ENCODE peak calls at places on chromosomes 3 and 15, in six cellular contexts. N is left ventricle myocardium inferior, C is ovary, E is heart left ventricle, U is IMR-90, D is Peyer's patch. H is an unnamed sample.

GRCh38 chr3:141093971-141094401 is 42.8 kb downstream of the SPSB4 start:
- DNase-seq in N (peak), C (peak), E (peak), U (no peak), D (no peak), H (peak)

GRCh38 chr3:123027292-123028232 is at the start of gene SEMA5B:
- DNase-seq in N (peak), C (peak), E (peak), U (no peak), D (peak), H (peak)

GRCh38 chr3:89025185-89025584 is 82.2 kb upstream of the EPHA3 start:
- DNase-seq in N (no peak), C (no peak), E (no peak), U (no peak), D (no peak), H (peak)

GRCh38 chr15:92667291-92667904 is 11.8 kb upstream of the FAM174B start:
- DNase-seq in N (no peak), C (peak), E (no peak), U (no peak), D (no peak), H (no peak)

GRCh38 chr3:38004415-38005075 is 14.0 kb downstream of the VILL start:
- DNase-seq in N (peak), C (peak), E (peak), U (peak), D (peak), H (peak)

GRCh38 chr15:63736287-63736686 is 97.5 kb downstream of the HERC1 start:
- DNase-seq in N (no peak), C (no peak), E (no peak), U (no peak), D (no peak), H (no peak)

GRCh38 chr3:139564290-139564861 is 24.8 kb upstream of the RBP1 start:
- DNase-seq in N (no peak), C (peak), E (no peak), U (no peak), D (no peak), H (peak)

GRCh38 chr3:138939563-138940241 is 7.2 kb downstream of the FOXL2 start:
- DNase-seq in N (no peak), C (peak), E (no peak), U (no peak), D (no peak), H (no peak)

GRCh38 chr3:150005243-150006102 is 34.8 kb upstream of the PFN2 start:
- DNase-seq in N (no peak), C (no peak), E (no peak), U (peak), D (no peak), H (peak)

GRCh38 chr3:131421957-131422498 is 40.5 kb downstream of the NUDT16 start:
- DNase-seq in N (no peak), C (no peak), E (no peak), U (no peak), D (no peak), H (peak)

GRCh38 chr3:155153242-155154186 is 73.4 kb downstream of the MME start:
- DNase-seq in N (no peak), C (no peak), E (no peak), U (no peak), D (no peak), H (no peak)

GRCh38 chr15:78392430-78392829 is 45.6 kb upstream of the IREB2 start:
- DNase-seq in N (no peak), C (no peak), E (no peak), U (no peak), D (peak), H (no peak)

GRCh38 chr3:126158016-126158911 is 22.1 kb downstream of the ALDH1L1 start:
- DNase-seq in N (no peak), C (no peak), E (no peak), U (no peak), D (no peak), H (no peak)

GRCh38 chr15:44033894-44034293 is 161.2 kb downstream of the FRMD5 start:
- DNase-seq in N (no peak), C (no peak), E (no peak), U (peak), D (no peak), H (peak)

GRCh38 chr15:40069178-40070165 is 30.5 kb upstream of the SRP14 start:
- DNase-seq in N (peak), C (peak), E (peak), U (no peak), D (peak), H (peak)

GRCh38 chr3:183430325-183430957 is 2.0 kb upstream of the MCF2L2 start:
- DNase-seq in N (no peak), C (no peak), E (no peak), U (no peak), D (no peak), H (no peak)

GRCh38 chr15:70195171-70195807 is 97.6 kb upstream of the TLE3 start:
- DNase-seq in N (no peak), C (no peak), E (no peak), U (no peak), D (no peak), H (no peak)

GRCh38 chr15:38795471-38796245 is 231.0 kb upstream of the RASGRP1 start:
- DNase-seq in N (no peak), C (no peak), E (no peak), U (peak), D (no peak), H (no peak)

GRCh38 chr3:66656608-66657007 is 155.8 kb upstream of the LRIG1 start:
- DNase-seq in N (no peak), C (no peak), E (no peak), U (no peak), D (no peak), H (no peak)

GRCh38 chr3:161016417-161017313 is 88.5 kb downstream of the B3GALNT1 start:
- DNase-seq in N (no peak), C (no peak), E (no peak), U (no peak), D (no peak), H (no peak)

GRCh38 chr15:60006203-60006782 is 2.2 kb downstream of the FOXB1 start:
- DNase-seq in N (no peak), C (peak), E (no peak), U (peak), D (peak), H (peak)

GRCh38 chr3:181610973-181611265 is 100.8 kb upstream of the SOX2 start:
- DNase-seq in N (no peak), C (no peak), E (no peak), U (no peak), D (no peak), H (no peak)

GRCh38 chr3:133058831-133059230 is 20.6 kb downstream of the TMEM108 start:
- DNase-seq in N (no peak), C (no peak), E (no peak), U (no peak), D (no peak), H (no peak)

GRCh38 chr3:143120716-143121239 is 1.2 kb downstream of the CHST2 start:
- DNase-seq in N (no peak), C (peak), E (no peak), U (peak), D (peak), H (peak)

GRCh38 chr3:52044869-52045616 is 11.3 kb downstream of the DUSP7 start:
- DNase-seq in N (no peak), C (no peak), E (no peak), U (no peak), D (no peak), H (no peak)

GRCh38 chr15:83288381-83288801 is 3.9 kb upstream of the BNC1 start:
- DNase-seq in N (no peak), C (no peak), E (no peak), U (no peak), D (no peak), H (no peak)

GRCh38 chr3:70231224-70231623 is 81.2 kb downstream of the MDFIC2 start:
- DNase-seq in N (no peak), C (no peak), E (no peak), U (no peak), D (no peak), H (no peak)

GRCh38 chr3:141875893-141876380 is 506 bp upstream of the ATP1B3 start:
- DNase-seq in N (peak), C (peak), E (peak), U (peak), D (peak), H (peak)

GRCh38 chr15:88606437-88606794 is 14.7 kb upstream of the AEN start:
- DNase-seq in N (no peak), C (no peak), E (no peak), U (no peak), D (no peak), H (no peak)

GRCh38 chr15:31098953-31099740 is 2.4 kb downstream of the TRPM1 start:
- DNase-seq in N (no peak), C (no peak), E (no peak), U (no peak), D (no peak), H (no peak)

GRCh38 chr3:157063926-157064325 is 96.0 kb downstream of the CCNL1 start:
- DNase-seq in N (no peak), C (no peak), E (no peak), U (peak), D (no peak), H (peak)

GRCh38 chr3:125381743-125382142 is 6.6 kb upstream of the ZNF148 start:
- DNase-seq in N (no peak), C (no peak), E (no peak), U (peak), D (no peak), H (peak)

GRCh38 chr3:24145981-24146822 is 201.1 kb downstream of the NR1D2 start:
- DNase-seq in N (no peak), C (no peak), E (no peak), U (peak), D (no peak), H (peak)

GRCh38 chr3:170584585-170585007 is 1.3 kb downstream of the SLC7A14 start:
- DNase-seq in N (peak), C (peak), E (peak), U (peak), D (peak), H (peak)

GRCh38 chr3:97815149-97815917 is 6.5 kb upstream of the CRYBG3 start:
- DNase-seq in N (no peak), C (no peak), E (no peak), U (peak), D (no peak), H (no peak)

GRCh38 chr3:177284383-177284881 is 87.2 kb upstream of the TBL1XR1 start:
- DNase-seq in N (peak), C (peak), E (peak), U (peak), D (peak), H (peak)

GRCh38 chr3:62954579-62954978 is 79.4 kb upstream of the CADPS start:
- DNase-seq in N (no peak), C (no peak), E (no peak), U (no peak), D (no peak), H (no peak)

GRCh38 chr3:50122071-50122470 is 33.1 kb upstream of the SEMA3F start:
- DNase-seq in N (no peak), C (no peak), E (no peak), U (no peak), D (no peak), H (peak)

GRCh38 chr3:178456942-178457341 is 79.3 kb upstream of the KCNMB2 start:
- DNase-seq in N (no peak), C (no peak), E (no peak), U (no peak), D (no peak), H (no peak)

GRCh38 chr3:178455264-178455663 is 81.0 kb upstream of the KCNMB2 start:
- DNase-seq in N (no peak), C (no peak), E (no peak), U (no peak), D (no peak), H (peak)

GRCh38 chr3:178457506-178457905 is 78.7 kb upstream of the KCNMB2 start:
- DNase-seq in N (no peak), C (no peak), E (no peak), U (no peak), D (no peak), H (no peak)

GRCh38 chr3:178454714-178455113 is 81.5 kb upstream of the KCNMB2 start:
- DNase-seq in N (peak), C (no peak), E (peak), U (peak), D (no peak), H (peak)

DNA sequence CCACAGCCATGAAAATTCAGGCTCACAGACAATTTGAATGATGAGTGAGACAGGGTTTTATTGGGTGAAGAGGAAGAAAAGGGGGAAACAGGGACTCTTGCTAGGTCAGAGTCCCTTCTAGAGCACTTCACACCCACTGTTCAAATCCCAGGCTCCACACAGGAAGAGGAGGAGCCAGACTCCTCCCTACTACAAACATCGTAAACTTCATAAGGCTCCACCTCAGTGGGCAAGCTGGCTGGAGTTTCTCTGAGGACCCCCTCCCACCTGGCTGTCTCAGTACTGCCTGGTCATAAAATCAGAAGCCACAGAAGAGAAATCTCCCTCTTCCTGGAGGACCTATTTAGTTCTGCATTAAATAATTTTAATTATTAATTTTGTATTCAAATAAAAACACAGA is 80.3 kb upstream of the KCNMB2 start:
- DNase-seq in N (no peak), C (no peak), E (no peak), U (no peak), D (no peak), H (no peak)
- H3K4me3 ChIP-seq in N (no peak), C (no peak), E (no peak), U (no peak), D (no peak), H (no peak)

DNA sequence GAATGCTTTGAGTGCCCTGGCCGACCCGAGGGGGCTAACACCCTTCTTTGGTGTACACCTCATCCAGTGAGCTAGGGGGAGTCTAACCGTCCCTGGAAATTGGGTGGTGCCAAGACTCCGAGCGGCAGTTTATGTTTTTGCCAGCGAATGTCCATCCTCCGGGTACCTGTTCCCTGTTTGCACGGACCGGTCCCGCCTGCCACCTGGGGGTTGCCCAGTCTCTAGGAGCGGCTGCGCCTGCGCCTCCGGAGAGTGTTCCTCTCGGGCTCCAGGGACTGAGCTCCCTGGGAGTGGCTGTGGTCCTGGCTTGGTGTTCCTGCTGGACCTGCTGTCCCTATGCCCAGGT is 913 bp upstream of the WNT7A start:
- DNase-seq in N (no peak), C (no peak), E (no peak), U (no peak), D (no peak), H (no peak)
- TF ChIP-seq CTCF in N (no peak), C (no peak), E (no peak), U (no peak), D (no peak), H (no peak)

DNA sequence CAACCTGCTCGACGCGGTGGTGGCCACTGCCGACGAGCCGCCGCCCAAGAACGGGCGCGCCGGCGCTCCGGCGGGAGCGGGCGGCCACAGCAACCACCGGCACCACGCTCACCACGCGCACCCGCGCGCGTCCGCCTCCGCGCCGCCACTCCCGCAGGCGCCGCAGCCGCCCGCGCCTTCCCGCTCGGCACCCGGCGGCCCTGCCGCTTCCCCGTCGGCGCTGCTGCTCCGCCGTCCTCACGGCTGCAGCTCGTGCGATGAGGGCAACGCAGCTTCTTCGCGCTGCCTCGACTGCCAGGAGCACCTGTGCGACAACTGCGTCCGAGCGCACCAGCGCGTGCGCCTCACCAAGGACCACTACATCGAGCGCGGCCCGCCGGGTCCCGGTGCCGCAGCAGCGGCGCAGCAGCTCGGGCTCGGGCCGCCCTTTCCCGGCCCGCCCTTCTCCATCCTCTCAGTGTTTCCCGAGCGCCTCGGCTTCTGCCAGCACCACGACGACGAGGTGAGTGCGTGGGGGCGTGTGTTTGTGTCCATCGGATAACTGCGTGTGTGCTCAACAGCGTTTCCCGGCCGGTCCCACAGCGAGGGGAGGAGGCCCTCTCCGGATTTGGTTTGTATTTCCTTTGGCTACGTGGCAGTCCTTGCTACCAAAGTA is 761 bp downstream of the TRIM71 start:
- DNase-seq in N (no peak), C (no peak), E (no peak), U (no peak), D (no peak), H (no peak)
- H3K4me3 ChIP-seq in N (peak), C (no peak), E (peak), U (no peak), D (no peak), H (no peak)

GRCh38 chr3:166425021-166425420 is 587.8 kb upstream of the BCHE start:
- DNase-seq in N (no peak), C (no peak), E (no peak), U (no peak), D (no peak), H (no peak)

GRCh38 chr3:166420071-166420470 is 582.8 kb upstream of the BCHE start:
- DNase-seq in N (no peak), C (no peak), E (no peak), U (no peak), D (no peak), H (no peak)

GRCh38 chr3:166425900-166426611 is 588.8 kb upstream of the BCHE start:
- DNase-seq in N (no peak), C (no peak), E (no peak), U (no peak), D (no peak), H (no peak)
- TF ChIP-seq CTCF in N (no peak), C (no peak), E (no peak), U (no peak), D (no peak), H (no peak)

GRCh38 chr15:41659855-41660234 is 360 bp upstream of the MGA start:
- DNase-seq in N (peak), C (no peak), E (no peak), U (no peak), D (no peak), H (peak)
- H3K4me3 ChIP-seq in N (peak), C (peak), E (peak), U (peak), D (peak), H (peak)

GRCh38 chr3:39124876-39125836 is 17.7 kb downstream of the TTC21A start:
- DNase-seq in N (no peak), C (no peak), E (no peak), U (peak), D (peak), H (peak)
- TF ChIP-seq CTCF in N (peak), C (no peak), E (peak), U (peak), D (no peak), H (peak)

GRCh38 chr3:12798559-12799179 is 2.2 kb downstream of the CAND2 start:
- DNase-seq in N (peak), C (peak), E (peak), U (no peak), D (peak), H (no peak)

GRCh38 chr3:12797124-12797891 is 828 bp downstream of the CAND2 start:
- DNase-seq in N (no peak), C (no peak), E (no peak), U (no peak), D (peak), H (no peak)

GRCh38 chr3:12796171-12797123 is at the start of gene CAND2:
- DNase-seq in N (peak), C (peak), E (peak), U (peak), D (peak), H (peak)

GRCh38 chr3:12799525-12800440 is 3.3 kb downstream of the CAND2 start:
- DNase-seq in N (no peak), C (peak), E (no peak), U (no peak), D (peak), H (no peak)

GRCh38 chr3:12797892-12798558 is 1.5 kb downstream of the CAND2 start:
- DNase-seq in N (no peak), C (peak), E (no peak), U (no peak), D (peak), H (no peak)
- H3K4me3 ChIP-seq in N (peak), C (no peak), E (peak), U (no peak), D (no peak), H (no peak)